ENCODE peak calls at places on chromosomes 7 and 10, in eight cellular contexts. K, L, A, F, P, B, I and J are unnamed samples.

GRCh38 chr10:3397231-3397630 is 224.6 kb upstream of the PITRM1 start:
- DNase-seq in K (no peak), L (no peak), A (no peak), F (no peak), P (no peak), B (no peak), I (no peak), J (no peak)

GRCh38 chr10:90780488-90780887 is 77.4 kb downstream of the HTR7 start:
- DNase-seq in K (no peak), L (no peak), A (no peak), F (no peak), P (no peak), B (no peak), I (no peak), J (no peak)

GRCh38 chr10:124741281-124741921 is 2.8 kb downstream of the FAM53B start:
- DNase-seq in K (peak; percentile 91), L (peak; percentile 86), A (peak; percentile 93), F (peak; percentile 84), P (peak; percentile 87), B (peak; percentile 84), I (peak; percentile 75), J (peak; percentile 82)

GRCh38 chr10:113006656-113007342 is 56.8 kb downstream of the TCF7L2 start:
- DNase-seq in K (no peak), L (no peak), A (no peak), F (no peak), P (no peak), B (no peak), I (no peak), J (no peak)

GRCh38 chr7:137591444-137591843 is 247.9 kb upstream of the PTN start:
- DNase-seq in K (no peak), L (no peak), A (no peak), F (no peak), P (no peak), B (no peak), I (peak; percentile 73), J (no peak)

GRCh38 chr10:126262971-126263370 is 125.3 kb downstream of the ADAM12 start:
- DNase-seq in K (no peak), L (no peak), A (no peak), F (no peak), P (no peak), B (no peak), I (no peak), J (no peak)

GRCh38 chr7:106659963-106660861 is 746 bp downstream of the CCDC71L start:
- DNase-seq in K (peak; percentile 85), L (peak; percentile 74), A (peak; percentile 74), F (peak; percentile 92), P (peak; percentile 75), B (peak; percentile 97), I (peak; percentile 82), J (peak; percentile 89)

GRCh38 chr7:84013616-84014240 is 180.9 kb downstream of the SEMA3A start:
- DNase-seq in K (no peak), L (no peak), A (no peak), F (no peak), P (no peak), B (no peak), I (no peak), J (no peak)

GRCh38 chr7:39709768-39710291 is 86.5 kb downstream of the RALA start:
- DNase-seq in K (no peak), L (no peak), A (no peak), F (peak; percentile 43), P (peak; percentile 21), B (no peak), I (peak; percentile 69), J (no peak)

DNA sequence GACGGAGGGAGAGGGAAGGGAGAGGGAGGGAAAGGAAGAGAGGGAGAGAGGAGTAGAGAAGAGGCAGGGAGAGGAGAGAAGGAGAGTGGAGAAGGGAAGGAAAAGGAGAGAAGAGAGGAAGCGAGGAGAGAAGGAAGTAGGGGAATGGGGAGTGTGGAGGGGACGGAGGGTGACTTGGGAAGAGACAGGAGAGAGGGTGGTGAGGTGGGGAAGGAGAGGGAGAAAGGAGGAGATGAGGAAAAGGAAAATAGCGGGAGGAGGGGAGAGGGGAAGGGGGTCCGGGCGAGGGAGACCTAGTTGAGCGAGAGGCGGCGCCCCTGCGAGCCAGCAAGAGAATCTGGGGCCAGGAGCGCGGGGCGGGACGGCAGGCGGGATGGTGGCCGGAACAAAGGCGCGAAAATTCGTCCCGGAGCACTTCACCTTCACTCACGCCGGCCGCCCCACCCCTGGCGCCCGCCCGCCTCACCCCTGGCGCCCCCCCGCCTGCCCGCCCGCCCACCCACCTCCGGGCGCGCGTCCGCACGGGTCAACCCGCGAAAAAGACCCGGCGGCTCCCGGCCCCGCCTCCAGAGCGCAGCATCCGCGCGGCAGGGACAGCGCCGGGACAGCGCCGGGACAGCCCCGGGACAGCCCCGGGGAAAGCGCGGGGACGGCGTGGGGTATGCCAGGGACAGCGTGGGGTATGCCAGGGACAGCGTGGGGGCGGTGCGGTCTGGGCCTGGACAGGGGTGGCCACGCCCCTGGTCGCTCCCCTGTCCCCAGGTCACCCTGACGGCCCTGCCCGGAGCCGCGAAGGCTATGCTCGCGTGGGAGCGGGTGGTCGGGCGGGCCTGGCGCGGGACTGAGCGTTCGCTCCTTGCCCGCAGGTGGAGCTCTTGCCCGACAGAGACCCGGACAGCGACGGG is 4.2 kb downstream of the VSTM2A start:
- DNase-seq in K (peak; percentile 28), L (no peak), A (no peak), F (peak; percentile 40), P (no peak), B (peak; percentile 77), I (no peak), J (no peak)
- TF ChIP-seq CTCF in K (no peak), L (no peak), A (no peak), F (no peak), P (no peak), B (no peak), I (peak; percentile 22), J (peak; percentile 68)

GRCh38 chr10:62414359-62414758 is 40.2 kb downstream of the ZNF365 start:
- DNase-seq in K (no peak), L (no peak), A (no peak), F (no peak), P (no peak), B (no peak), I (no peak), J (no peak)
- TF ChIP-seq CTCF in K (peak; percentile 3), L (no peak), A (no peak), F (no peak), P (no peak), B (no peak), I (no peak), J (peak; percentile 48)

GRCh38 chr10:104622175-104622574 is 18.9 kb upstream of the SORCS3 start:
- DNase-seq in K (no peak), L (no peak), A (no peak), F (no peak), P (no peak), B (no peak), I (no peak), J (no peak)

GRCh38 chr10:104617831-104618230 is 23.3 kb upstream of the SORCS3 start:
- DNase-seq in K (no peak), L (no peak), A (no peak), F (no peak), P (no peak), B (no peak), I (no peak), J (no peak)

DNA sequence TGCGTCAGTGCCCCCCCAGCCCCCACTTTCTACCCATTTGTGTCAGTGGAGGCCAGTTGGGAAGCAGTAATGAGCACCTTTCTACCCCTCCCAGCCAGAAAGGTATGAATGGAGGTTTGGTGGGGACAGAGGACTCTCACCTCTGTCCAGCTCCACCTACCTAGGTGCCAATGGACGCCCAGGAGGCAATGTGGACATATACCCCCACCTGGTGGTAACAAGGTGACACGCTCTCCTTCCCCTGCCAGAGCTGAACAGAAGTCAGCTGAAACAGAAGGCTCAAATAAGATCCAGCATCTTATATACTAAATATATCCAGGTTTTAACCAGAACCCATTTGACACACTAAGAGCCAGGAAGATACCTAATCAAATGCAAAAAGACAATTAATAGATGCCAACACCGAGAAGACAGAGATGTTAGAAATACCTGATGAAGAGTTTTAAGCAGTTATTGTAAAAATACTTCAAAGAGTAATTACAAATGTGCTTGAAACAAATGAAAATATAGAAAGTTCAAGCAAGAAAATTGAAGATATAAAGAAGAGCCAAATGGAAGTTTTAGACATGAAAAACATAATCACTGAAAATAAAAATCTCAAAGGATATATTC is 18.4 kb upstream of the SORCS3 start:
- DNase-seq in K (no peak), L (no peak), A (no peak), F (no peak), P (no peak), B (no peak), I (peak; percentile 24), J (no peak)
- TF ChIP-seq CTCF in K (peak; percentile 12), L (no peak), A (peak; percentile 55), F (peak; percentile 18), P (peak; percentile 58), B (no peak), I (peak; percentile 61), J (peak; percentile 67)

DNA sequence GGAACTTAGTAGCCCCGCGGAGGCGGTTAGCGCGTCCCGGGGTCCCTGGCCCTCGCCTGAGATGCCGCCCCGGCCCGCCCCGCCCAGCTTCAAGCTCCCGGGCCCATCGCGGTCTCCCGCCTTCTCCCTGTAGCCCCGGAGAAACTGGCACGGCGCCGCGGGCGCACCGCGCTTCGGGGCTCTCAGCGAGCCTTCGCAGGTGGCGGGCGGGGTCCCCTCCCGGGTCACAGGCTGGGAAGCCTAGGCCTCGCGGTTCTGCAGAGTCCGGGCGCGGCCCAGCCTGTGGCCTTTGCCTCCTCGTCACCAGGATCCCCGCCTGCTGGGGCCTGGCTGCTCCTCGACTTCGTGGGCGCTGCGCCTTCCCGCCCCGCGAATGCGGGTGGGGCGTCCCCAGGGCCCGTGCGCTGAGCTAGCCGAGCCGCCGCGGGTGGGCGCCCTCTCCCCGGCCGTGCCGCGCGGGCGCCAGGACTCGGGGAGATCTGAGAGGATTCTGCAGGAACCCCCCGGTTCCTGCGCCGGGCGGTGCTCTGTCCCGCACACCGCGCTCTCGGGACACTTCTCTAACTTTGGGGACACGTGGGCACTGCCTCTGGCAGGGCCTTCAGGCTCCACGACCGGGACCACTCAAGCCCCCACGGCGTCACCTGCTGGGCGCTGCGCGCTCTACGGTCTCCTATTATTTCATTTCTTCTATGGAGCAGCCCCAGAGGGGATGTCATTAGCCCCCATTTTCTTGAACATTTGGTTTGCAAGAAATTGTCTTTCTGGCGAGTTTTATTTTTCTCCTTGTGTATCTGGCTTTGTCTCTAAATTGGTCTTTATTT is 683 bp upstream of the RGS10 start:
- DNase-seq in K (peak; percentile 66), L (peak; percentile 59), A (no peak), F (peak; percentile 82), P (peak; percentile 61), B (peak; percentile 85), I (peak; percentile 50), J (no peak)
- TF ChIP-seq CTCF in K (peak; percentile 48), L (peak; percentile 47), A (peak; percentile 66), F (peak; percentile 67), P (peak; percentile 61), B (peak; percentile 52), I (peak; percentile 60), J (peak; percentile 68)

GRCh38 chr10:30591249-30591670 is 38.3 kb downstream of the LYZL2 start:
- DNase-seq in K (peak; percentile 29), L (no peak), A (no peak), F (peak; percentile 42), P (no peak), B (no peak), I (peak; percentile 54), J (no peak)
- TF ChIP-seq CTCF in K (peak; percentile 79), L (peak; percentile 78), A (peak; percentile 84), F (peak; percentile 46), P (peak; percentile 88), B (peak; percentile 66), I (peak; percentile 74), J (peak; percentile 85)